ENCODE peak calls at places on chromosomes 13 and 19, in eight cellular contexts. P is cardiac muscle cell, Y is stomach, V is colonic mucosa, I is HCT116, E is pancreas, H is body of pancreas, X is heart left ventricle. U is an unnamed sample.
A peak's percentile ranks its signal among the peaks of the same experiment; 100 is the strongest.

GRCh38 chr13:42071667-42072419 is 23.4 kb downstream of the DGKH start:
- DNase-seq in H (no peak), Y (no peak), I (no peak), P (peak; percentile 66), E (no peak), X (no peak), V (no peak), U (no peak)

GRCh38 chr19:49210108-49210900 is 52.7 kb downstream of the TRPM4 start:
- DNase-seq in X (no peak), V (peak; percentile 35), Y (no peak), P (peak; percentile 29), E (peak; percentile 90), I (no peak), H (peak; percentile 91), U (peak; percentile 60)

GRCh38 chr13:26499209-26499601 is 58.3 kb upstream of the WASF3 start:
- DNase-seq in Y (no peak), V (no peak), P (no peak), H (no peak), X (no peak), E (no peak), I (no peak), U (no peak)

GRCh38 chr13:94494021-94494420 is 14.5 kb upstream of the DCT start:
- DNase-seq in X (no peak), H (no peak), Y (no peak), P (no peak), I (no peak), V (no peak), E (no peak), U (no peak)

GRCh38 chr13:50915562-50915961 is 6.0 kb downstream of the RNASEH2B start:
- DNase-seq in H (no peak), V (no peak), E (no peak), I (no peak), Y (no peak), P (no peak), X (no peak), U (no peak)

GRCh38 chr13:95362666-95363065 is 61.4 kb upstream of the ABCC4 start:
- DNase-seq in Y (no peak), X (no peak), H (no peak), I (no peak), V (no peak), E (no peak), P (no peak), U (no peak)

GRCh38 chr19:16386619-16387240 is 62.1 kb downstream of the KLF2 start:
- DNase-seq in H (peak; percentile 54), P (peak; percentile 75), I (peak; percentile 27), E (no peak), V (no peak), Y (peak; percentile 50), X (peak; percentile 48), U (peak; percentile 57)

GRCh38 chr13:45833663-45834062 is 17.9 kb downstream of the SIAH3 start:
- DNase-seq in Y (no peak), H (peak; percentile 14), V (no peak), X (peak; percentile 65), P (peak; percentile 20), I (peak; percentile 13), E (no peak), U (no peak)

GRCh38 chr19:41261474-41262190 is 2.5 kb upstream of the HNRNPUL1 start:
- DNase-seq in Y (no peak), H (peak; percentile 11), E (no peak), V (peak; percentile 22), I (no peak), X (no peak), P (no peak), U (no peak)

GRCh38 chr19:34316741-34317241 is 48.2 kb upstream of the GPI start:
- DNase-seq in X (no peak), I (peak; percentile 4), Y (no peak), E (no peak), V (no peak), P (no peak), H (no peak), U (peak; percentile 65)

GRCh38 chr19:6769006-6769637 is 1.9 kb upstream of the SH2D3A start:
- DNase-seq in P (peak; percentile 44), X (no peak), Y (no peak), E (no peak), V (no peak), H (peak; percentile 26), I (no peak), U (no peak)

GRCh38 chr13:98890186-98890585 is 87.7 kb downstream of the DOCK9 start:
- DNase-seq in E (no peak), P (peak; percentile 69), I (no peak), H (no peak), Y (no peak), X (no peak), V (no peak), U (no peak)

GRCh38 chr13:49499889-49500660 is 4.3 kb downstream of the PHF11 start:
- DNase-seq in E (no peak), I (no peak), X (no peak), P (peak; percentile 69), Y (no peak), V (no peak), H (no peak), U (no peak)

GRCh38 chr19:17841810-17842662 is 5.7 kb downstream of the JAK3 start:
- DNase-seq in Y (peak; percentile 86), P (peak; percentile 93), E (peak; percentile 89), X (peak; percentile 70), I (peak; percentile 92), H (peak; percentile 76), V (peak; percentile 91), U (peak; percentile 75)

GRCh38 chr19:50815443-50815842 is 8.1 kb downstream of the KLK1 start:
- DNase-seq in H (peak; percentile 32), X (no peak), E (no peak), P (no peak), V (no peak), I (no peak), Y (no peak), U (no peak)

GRCh38 chr13:104553156-104553555 is 1486.9 kb upstream of the SLC10A2 start:
- DNase-seq in Y (no peak), X (no peak), P (peak; percentile 55), E (no peak), V (no peak), I (no peak), H (no peak), U (no peak)

GRCh38 chr13:83879431-83880171 is 2.7 kb downstream of the SLITRK1 start:
- DNase-seq in H (peak; percentile 17), V (no peak), X (no peak), E (no peak), Y (no peak), P (peak; percentile 5), I (no peak), U (no peak)

GRCh38 chr19:52492991-52493470 is 34.4 kb upstream of the ZNF808 start:
- DNase-seq in X (no peak), E (no peak), P (no peak), I (no peak), V (no peak), Y (no peak), H (peak; percentile 5), U (no peak)

GRCh38 chr13:109211616-109212015 is 574.8 kb downstream of the IRS2 start:
- DNase-seq in I (peak; percentile 87), Y (no peak), P (no peak), E (no peak), V (no peak), H (no peak), X (no peak), U (no peak)

GRCh38 chr19:21148681-21149080 is 6.8 kb downstream of the ZNF431 start:
- DNase-seq in P (no peak), X (no peak), V (no peak), H (no peak), Y (no peak), I (no peak), E (no peak), U (no peak)

DNA sequence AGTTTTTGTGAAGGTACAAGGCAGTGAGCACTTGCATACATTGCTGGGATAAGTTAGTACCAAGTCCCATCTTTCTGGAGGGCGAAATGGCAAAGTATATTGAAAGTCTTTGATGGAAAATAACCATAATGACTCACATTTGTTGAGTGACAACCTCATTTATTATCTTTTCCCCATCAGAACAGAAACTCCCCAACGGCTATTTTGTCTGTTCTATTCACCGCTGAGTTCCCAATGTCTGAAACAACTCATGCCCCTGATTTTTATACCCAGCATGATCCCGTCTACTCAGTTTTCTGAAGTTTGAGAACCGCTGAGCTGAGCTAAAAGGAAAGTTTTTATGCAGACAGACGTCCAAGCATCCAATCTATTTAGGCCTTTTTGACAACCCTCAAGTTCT is 7.8 kb upstream of the TINCR start:
- DNase-seq in P (no peak), Y (no peak), E (no peak), V (no peak), X (no peak), I (no peak), H (no peak), U (no peak)
- H3K27ac ChIP-seq in P (no peak overlapping the region), Y (no peak overlapping the region), E (no peak overlapping the region), V (no peak overlapping the region), X (no peak overlapping the region), I (no peak overlapping the region), H (no peak overlapping the region), U (no peak overlapping the region)

DNA sequence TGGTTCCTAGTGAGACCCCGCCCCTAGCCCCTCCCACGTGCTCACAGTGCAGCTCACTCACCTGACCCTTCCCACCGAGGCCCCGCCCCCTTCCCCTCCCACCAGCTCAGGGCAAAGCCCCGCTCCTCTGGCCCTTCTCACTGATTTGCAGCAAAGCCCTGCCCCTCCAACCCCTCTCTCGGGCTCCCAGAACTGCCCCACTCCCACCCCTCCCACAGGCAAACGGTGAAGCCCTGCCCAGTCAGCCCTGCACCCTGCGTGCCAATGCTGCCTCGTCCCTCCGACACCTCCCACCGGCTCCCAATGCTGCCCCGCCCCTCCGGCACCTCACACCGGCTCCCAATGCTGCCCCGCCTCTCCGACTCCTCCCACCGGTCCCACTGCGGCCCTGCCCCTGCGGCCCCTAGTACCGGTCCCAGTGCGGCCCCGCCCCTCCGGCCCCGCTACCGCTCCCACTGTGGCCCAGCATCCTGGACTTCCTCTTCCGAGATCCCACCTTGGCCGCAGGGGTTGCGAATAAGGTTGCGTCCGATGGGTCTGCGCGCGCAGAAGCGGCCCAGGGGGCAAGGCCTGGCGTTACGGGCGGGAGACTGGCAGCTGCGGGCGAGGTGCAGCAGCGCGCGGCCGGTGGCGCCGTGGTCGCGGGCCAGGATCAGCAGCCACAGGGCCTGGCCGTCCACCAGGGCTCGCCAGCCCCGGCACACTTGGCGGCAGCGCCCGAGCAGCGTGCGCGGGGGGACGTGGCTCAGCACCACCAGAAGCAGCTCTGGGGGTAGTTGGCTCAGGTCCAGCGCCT is 783 bp downstream of the FBXO27 start:
- DNase-seq in E (peak; percentile 99), Y (peak; percentile 98), I (peak; percentile 94), X (peak; percentile 90), H (peak; percentile 100), V (peak; percentile 94), P (peak; percentile 65), U (peak; percentile 92)
- H3K4me3 ChIP-seq in E (peak overlapping the region; percentile 83), Y (peak overlapping the region; percentile 72), I (peak overlapping the region; percentile 65), X (peak overlapping the region; percentile 73), H (peak overlapping the region; percentile 67), V (peak overlapping the region; percentile 60), P (peak overlapping the region; percentile 51), U (peak overlapping the region; percentile 60)

GRCh38 chr19:8456064-8456463 is 11.3 kb downstream of the HNRNPM start:
- DNase-seq in H (peak; percentile 21), I (no peak), P (no peak), X (no peak), E (no peak), Y (no peak), V (no peak), U (no peak)
- H3K36me3 ChIP-seq in H (peaks cover 3% of the 10 kb centered on the region), I (peaks cover 46% of the 10 kb centered on the region), P (peaks cover 12% of the 10 kb centered on the region), X (no peaks in the 10 kb centered on the region), E (peaks cover 15% of the 10 kb centered on the region), Y (peaks cover 24% of the 10 kb centered on the region), V (peaks cover 4% of the 10 kb centered on the region), U (no peaks in the 10 kb centered on the region)

DNA sequence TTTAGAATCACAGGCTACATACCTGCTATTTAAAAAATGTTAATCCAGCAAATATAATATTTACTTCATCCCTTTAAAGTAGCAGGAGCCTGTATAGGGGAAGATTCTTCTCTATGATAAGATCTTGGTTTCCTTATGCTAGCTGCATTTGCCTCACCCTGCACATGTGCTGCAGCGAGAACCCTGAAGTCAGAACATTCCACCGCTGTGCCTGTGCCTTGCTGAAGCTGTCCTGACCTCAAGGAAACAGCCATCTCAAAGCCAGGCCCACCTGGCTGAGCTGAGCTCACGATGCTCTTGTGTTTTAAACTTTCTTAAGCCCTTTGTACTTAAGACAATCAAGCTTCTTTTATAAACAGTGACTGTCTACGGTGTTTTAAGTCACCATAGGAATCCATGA is 355.0 kb upstream of the PCDH20 start:
- DNase-seq in H (no peak), X (no peak), P (no peak), E (no peak), Y (no peak), I (no peak), V (no peak), U (no peak)
- H3K27ac ChIP-seq in H (no peak overlapping the region), X (no peak overlapping the region), P (no peak overlapping the region), E (no peak overlapping the region), Y (no peak overlapping the region), I (no peak overlapping the region), V (no peak overlapping the region), U (no peak overlapping the region)

U was measured in Peyer's patch.